ENCODE peak calls at places on chromosome 12, in six cellular contexts. V is A673; G is CD8-positive, alpha-beta T cell; S is aorta; T is tibial nerve; C is astrocyte of the spinal cord. I is an unnamed sample.

GRCh38 chr12:120733574-120733973 is 7.9 kb downstream of the ACADS start:
- DNase-seq in V (no peak), G (no peak), S (no peak), T (no peak), C (no peak), I (no peak)

GRCh38 chr12:80445083-80445482 is 1.0 kb downstream of the PTPRQ start:
- DNase-seq in V (no peak), G (no peak), S (no peak), T (no peak), C (peak), I (no peak)

GRCh38 chr12:100473050-100473715 is 483 bp upstream of the NR1H4 start:
- DNase-seq in V (no peak), G (no peak), S (no peak), T (no peak), C (no peak), I (no peak)

GRCh38 chr12:11896530-11896929 is 174.2 kb upstream of the BCL2L14 start:
- DNase-seq in V (no peak), G (no peak), S (no peak), T (no peak), C (no peak), I (no peak)

GRCh38 chr12:68477256-68477655 is 133.4 kb upstream of the RAP1B start:
- DNase-seq in V (no peak), G (no peak), S (no peak), T (no peak), C (peak), I (no peak)

GRCh38 chr12:17062296-17063061 is 456.5 kb upstream of the LMO3 start:
- DNase-seq in V (peak), G (no peak), S (no peak), T (no peak), C (no peak), I (no peak)

GRCh38 chr12:29581641-29582040 is 84.2 kb upstream of the OVCH1 start:
- DNase-seq in V (no peak), G (no peak), S (no peak), T (no peak), C (peak), I (peak)

GRCh38 chr12:41103614-41104013 is 84.5 kb upstream of the PDZRN4 start:
- DNase-seq in V (no peak), G (no peak), S (no peak), T (no peak), C (no peak), I (no peak)

GRCh38 chr12:4809013-4809448 is 88.8 kb downstream of the GALNT8 start:
- DNase-seq in V (peak), G (no peak), S (peak), T (no peak), C (no peak), I (no peak)

GRCh38 chr12:103538397-103538796 is 42.6 kb upstream of the C12orf42 start:
- DNase-seq in V (no peak), G (no peak), S (no peak), T (no peak), C (no peak), I (no peak)

GRCh38 chr12:21992823-21993222 is 51.6 kb upstream of the ABCC9 start:
- DNase-seq in V (no peak), G (no peak), S (no peak), T (no peak), C (no peak), I (no peak)

GRCh38 chr12:70443274-70443673 is 77.2 kb downstream of the KCNMB4 start:
- DNase-seq in V (no peak), G (no peak), S (no peak), T (no peak), C (no peak), I (no peak)

GRCh38 chr12:3042394-3042793 is 34.8 kb upstream of the TSPAN9 start:
- DNase-seq in V (peak), G (no peak), S (no peak), T (no peak), C (no peak), I (no peak)

GRCh38 chr12:989051-989450 is 2.0 kb upstream of the ERC1 start:
- DNase-seq in V (no peak), G (no peak), S (no peak), T (no peak), C (no peak), I (no peak)
- H3K4me3 ChIP-seq in V (peak), G (peak), S (no peak), T (no peak), C (no peak), I (peak)

GRCh38 chr12:123714302-123714627 is 2.1 kb downstream of the ATP6V0A2 start:
- DNase-seq in V (no peak), G (no peak), S (no peak), T (no peak), C (no peak), I (no peak)

GRCh38 chr12:123715151-123715676 is 3.1 kb downstream of the ATP6V0A2 start:
- DNase-seq in V (no peak), G (no peak), S (no peak), T (no peak), C (no peak), I (no peak)

GRCh38 chr12:123712780-123713319 is 697 bp downstream of the ATP6V0A2 start:
- DNase-seq in V (peak), G (no peak), S (no peak), T (no peak), C (peak), I (no peak)

DNA sequence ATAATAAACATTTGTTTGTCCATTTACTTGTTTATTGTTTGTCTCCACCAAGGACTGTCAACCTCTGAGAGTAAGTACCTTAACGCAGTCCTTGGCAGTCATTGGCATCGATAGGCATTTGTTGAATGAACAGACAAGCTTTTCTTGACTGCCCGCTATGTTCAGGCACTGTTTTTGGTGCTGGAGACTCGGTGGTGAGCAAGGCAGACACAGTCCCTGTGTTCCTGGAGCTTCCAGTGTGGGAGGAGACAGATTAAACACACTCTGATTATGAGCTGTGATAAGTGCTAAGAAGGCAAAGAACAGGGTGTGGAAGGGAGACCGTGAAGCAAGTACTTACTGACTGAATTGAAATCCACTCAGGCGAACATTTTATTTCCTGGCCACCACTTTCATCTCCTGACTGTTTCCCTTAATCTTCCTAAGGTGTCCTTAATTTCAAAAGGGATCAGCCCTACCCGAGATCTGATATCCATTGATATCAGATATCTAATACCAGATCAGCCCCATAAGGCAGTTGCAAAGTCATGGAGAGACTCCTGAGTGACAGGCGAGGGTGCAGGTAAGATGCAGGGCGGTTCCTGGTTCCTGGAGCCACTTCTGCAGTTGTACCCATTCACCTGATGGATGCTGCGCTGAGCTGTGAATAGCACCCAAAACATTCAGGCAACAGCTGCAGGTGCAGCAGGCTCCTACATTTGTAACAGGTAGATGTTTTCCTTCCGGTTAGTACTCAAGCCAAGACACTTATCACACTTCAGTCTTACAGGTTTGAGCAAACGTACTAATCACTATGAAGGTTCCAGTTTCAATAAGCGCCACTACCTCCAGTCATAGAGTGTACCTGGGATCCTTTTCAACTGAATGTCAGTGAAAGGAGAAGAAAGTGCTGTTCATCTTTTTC is 1.5 kb downstream of the ATP6V0A2 start:
- DNase-seq in V (peak), G (no peak), S (no peak), T (no peak), C (no peak), I (no peak)
- H3K4me3 ChIP-seq in V (peak), G (peak), S (peak), T (peak), C (peak), I (peak)

DNA sequence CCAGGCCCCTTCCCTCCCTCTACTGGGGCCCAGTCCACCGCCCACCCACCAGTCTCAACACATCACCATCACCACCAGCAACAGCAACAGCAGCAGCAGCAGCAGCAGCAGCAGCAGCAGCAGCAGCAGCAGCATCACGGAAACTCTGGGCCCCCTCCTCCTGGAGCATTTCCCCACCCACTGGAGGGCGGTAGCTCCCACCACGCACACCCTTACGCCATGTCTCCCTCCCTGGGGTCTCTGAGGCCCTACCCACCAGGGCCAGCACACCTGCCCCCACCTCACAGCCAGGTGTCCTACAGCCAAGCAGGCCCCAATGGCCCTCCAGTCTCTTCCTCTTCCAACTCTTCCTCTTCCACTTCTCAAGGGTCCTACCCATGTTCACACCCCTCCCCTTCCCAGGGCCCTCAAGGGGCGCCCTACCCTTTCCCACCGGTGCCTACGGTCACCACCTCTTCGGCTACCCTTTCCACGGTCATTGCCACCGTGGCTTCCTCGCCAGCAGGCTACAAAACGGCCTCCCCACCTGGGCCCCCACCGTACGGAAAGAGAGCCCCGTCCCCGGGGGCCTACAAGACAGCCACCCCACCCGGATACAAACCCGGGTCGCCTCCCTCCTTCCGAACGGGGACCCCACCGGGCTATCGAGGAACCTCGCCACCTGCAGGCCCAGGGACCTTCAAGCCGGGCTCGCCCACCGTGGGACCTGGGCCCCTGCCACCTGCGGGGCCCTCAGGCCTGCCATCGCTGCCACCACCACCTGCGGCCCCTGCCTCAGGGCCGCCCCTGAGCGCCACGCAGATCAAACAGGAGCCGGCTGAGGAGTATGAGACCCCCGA is 6.8 kb upstream of the RNU7-1 start:
- DNase-seq in V (no peak), G (peak), S (no peak), T (no peak), C (no peak), I (no peak)
- H3K4me3 ChIP-seq in V (peak), G (peak), S (peak), T (peak), C (peak), I (peak)

GRCh38 chr12:49232940-49233841 is 31.7 kb upstream of the TUBA1C start:
- DNase-seq in V (peak), G (no peak), S (peak), T (no peak), C (peak), I (no peak)

GRCh38 chr12:49230810-49231209 is 34.1 kb upstream of the TUBA1C start:
- DNase-seq in V (no peak), G (no peak), S (no peak), T (no peak), C (no peak), I (no peak)

GRCh38 chr12:49231881-49232650 is 32.8 kb upstream of the TUBA1C start:
- DNase-seq in V (peak), G (no peak), S (no peak), T (no peak), C (peak), I (no peak)

GRCh38 chr12:49236423-49236822 is 28.5 kb upstream of the TUBA1C start:
- DNase-seq in V (no peak), G (no peak), S (no peak), T (no peak), C (no peak), I (no peak)

GRCh38 chr12:49233842-49234526 is 30.9 kb upstream of the TUBA1C start:
- DNase-seq in V (no peak), G (peak), S (peak), T (peak), C (peak), I (no peak)
- H3K4me3 ChIP-seq in V (peak), G (peak), S (no peak), T (peak), C (no peak), I (no peak)

GRCh38 chr12:111656016-111656415 is 29.7 kb downstream of the BRAP start:
- DNase-seq in V (no peak), G (no peak), S (no peak), T (no peak), C (no peak), I (no peak)

GRCh38 chr12:111655356-111655755 is 30.4 kb downstream of the BRAP start:
- DNase-seq in V (no peak), G (no peak), S (no peak), T (no peak), C (no peak), I (no peak)

GRCh38 chr12:111650912-111651311 is 34.8 kb downstream of the BRAP start:
- DNase-seq in V (no peak), G (no peak), S (no peak), T (no peak), C (no peak), I (no peak)

GRCh38 chr12:111653596-111653995 is 32.2 kb downstream of the BRAP start:
- DNase-seq in V (no peak), G (no peak), S (no peak), T (no peak), C (no peak), I (no peak)
- H3K4me3 ChIP-seq in V (no peak), G (no peak), S (no peak), T (no peak), C (no peak), I (no peak)

GRCh38 chr12:30850684-30851083 is 75.9 kb upstream of the TSPAN11 start:
- DNase-seq in V (no peak), G (no peak), S (no peak), T (no peak), C (no peak), I (no peak)

GRCh38 chr12:30847259-30847658 is 79.3 kb upstream of the TSPAN11 start:
- DNase-seq in V (peak), G (no peak), S (no peak), T (no peak), C (peak), I (no peak)

GRCh38 chr12:30843211-30843610 is 83.3 kb upstream of the TSPAN11 start:
- DNase-seq in V (no peak), G (no peak), S (no peak), T (no peak), C (no peak), I (no peak)

DNA sequence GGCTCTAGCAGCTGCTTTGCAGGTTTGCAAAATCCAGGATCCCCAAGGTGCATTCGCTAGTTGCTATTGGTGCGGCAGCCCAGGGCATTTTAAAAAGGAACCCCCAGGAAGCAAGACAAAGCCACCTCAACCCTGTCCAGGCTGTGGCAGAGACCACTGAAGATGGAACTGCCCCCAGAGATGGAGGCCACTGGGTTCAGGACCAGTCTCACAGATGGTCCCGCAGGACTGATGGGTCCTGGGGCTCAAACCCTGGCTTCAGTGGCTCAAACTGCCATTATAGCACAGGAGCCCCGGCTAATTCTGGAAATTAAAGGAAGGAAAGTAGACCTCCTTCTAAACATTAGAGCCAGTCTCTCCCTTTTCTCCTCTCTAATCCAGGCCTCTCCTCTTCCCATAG is 79.8 kb upstream of the TSPAN11 start:
- DNase-seq in V (no peak), G (no peak), S (no peak), T (no peak), C (no peak), I (no peak)
- H3K4me3 ChIP-seq in V (no peak), G (no peak), S (no peak), T (no peak), C (no peak), I (no peak)

GRCh38 chr12:15977999-15978398 is 66.9 kb downstream of the DERA start:
- DNase-seq in V (no peak), G (no peak), S (no peak), T (no peak), C (no peak), I (no peak)
- H3K4me3 ChIP-seq in V (no peak), G (no peak), S (no peak), T (no peak), C (no peak), I (no peak)

DNA sequence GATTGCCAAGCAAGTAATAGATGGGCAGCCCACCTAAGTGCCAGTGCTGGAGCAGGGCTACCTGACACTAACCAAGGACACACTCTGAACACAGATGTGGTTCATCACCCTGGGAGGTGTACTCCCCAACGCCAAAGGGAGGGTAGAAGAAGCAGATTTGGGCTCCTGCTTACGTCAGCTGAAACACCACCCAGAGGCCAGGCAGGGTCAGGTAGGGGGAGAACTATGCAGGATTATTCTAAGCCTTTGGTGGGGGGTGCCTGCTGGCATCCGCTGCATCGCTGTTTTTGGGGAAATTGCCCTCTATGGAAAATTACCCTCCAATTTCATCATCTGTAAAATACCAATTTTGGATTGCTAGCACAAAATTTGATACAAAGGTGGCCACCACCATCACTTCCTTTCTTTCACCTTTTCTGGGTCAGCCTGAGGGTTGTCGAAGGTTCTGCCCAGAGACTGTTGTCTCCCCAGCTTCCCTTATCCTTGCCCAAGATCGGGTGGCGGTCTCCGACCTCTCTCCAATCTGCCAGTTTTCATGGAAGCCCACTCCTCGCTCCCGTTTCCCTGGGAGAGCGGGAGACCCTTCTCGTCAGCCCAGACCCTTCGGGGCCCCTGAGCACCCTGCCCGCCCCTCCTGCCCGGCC is 535 bp downstream of the BIN2 start:
- DNase-seq in V (no peak), G (peak), S (no peak), T (no peak), C (no peak), I (no peak)
- H3K4me3 ChIP-seq in V (no peak), G (peak), S (no peak), T (peak), C (no peak), I (no peak)

GRCh38 chr12:85558684-85559083 is 277.5 kb downstream of the RASSF9 start:
- DNase-seq in V (no peak), G (no peak), S (no peak), T (no peak), C (no peak), I (no peak)
- H3K4me3 ChIP-seq in V (no peak), G (no peak), S (no peak), T (no peak), C (no peak), I (no peak)

I was measured in skeletal muscle cell.